ENCODE peak calls at places on chromosomes 1 and 21, in six cellular contexts. T, G, U, Z, V and Q are unnamed samples.

GRCh38 chr1:56491441-56491840 is 87.9 kb downstream of the PLPP3 start:
- DNase-seq in G (no peak), T (no peak), V (no peak), U (no peak), Z (no peak), Q (no peak)

GRCh38 chr21:44871576-44872265 is 1.8 kb downstream of the PTTG1IP start:
- DNase-seq in G (no peak), T (no peak), Z (no peak), V (no peak), U (no peak), Q (no peak)

GRCh38 chr1:55005351-55006140 is 6.8 kb downstream of the BSND start:
- DNase-seq in U (no peak), G (no peak), Z (no peak), T (no peak), V (no peak), Q (no peak)

GRCh38 chr1:9685833-9686232 is 34.3 kb downstream of the PIK3CD start:
- DNase-seq in V (no peak), Z (no peak), T (no peak), G (no peak), U (no peak), Q (no peak)

GRCh38 chr21:38760017-38760761 is 45.5 kb upstream of the ETS2 start:
- DNase-seq in T (no peak), V (no peak), Z (no peak), G (no peak), U (no peak), Q (no peak)

GRCh38 chr1:106843505-106843904 is 213.0 kb upstream of the PRMT6 start:
- DNase-seq in G (no peak), T (no peak), U (no peak), Z (no peak), V (no peak), Q (no peak)

GRCh38 chr1:64881281-64881680 is 85.1 kb downstream of the JAK1 start:
- DNase-seq in V (no peak), G (no peak), U (no peak), T (no peak), Z (no peak), Q (no peak)

GRCh38 chr1:44077421-44077820 is 41.2 kb upstream of the KLF17 start:
- DNase-seq in G (no peak), Z (no peak), V (no peak), T (no peak), U (no peak), Q (no peak)

GRCh38 chr1:225451340-225451739 is 23.5 kb upstream of the LBR start:
- DNase-seq in U (no peak), G (no peak), Z (no peak), V (no peak), T (no peak), Q (no peak)

GRCh38 chr1:233884461-233885151 is 19.9 kb upstream of the SLC35F3 start:
- DNase-seq in U (no peak), T (no peak), V (no peak), G (no peak), Z (no peak), Q (no peak)

GRCh38 chr1:156689960-156690672 is 12.9 kb upstream of the NES start:
- DNase-seq in T (no peak), V (no peak), G (no peak), U (no peak), Z (no peak), Q (no peak)

GRCh38 chr21:41891132-41891531 is 12.0 kb upstream of the PRDM15 start:
- DNase-seq in Z (no peak), T (no peak), V (no peak), U (no peak), G (no peak), Q (no peak)

GRCh38 chr21:39885119-39885848 is 18.0 kb downstream of the PCP4 start:
- DNase-seq in Z (no peak), U (no peak), T (no peak), G (no peak), V (no peak), Q (no peak)

GRCh38 chr21:35204125-35204524 is 155.0 kb upstream of the RUNX1 start:
- DNase-seq in V (no peak), Z (no peak), T (no peak), G (no peak), U (no peak), Q (no peak)